ENCODE peak calls at places on chromosomes 4 and X, in four cellular contexts. S is tibial artery; J is right lobe of liver; O is CD8-positive, alpha-beta T cell. R is an unnamed sample.

GRCh38 chr4:35972814-35973213 is 271.5 kb downstream of the ARAP2 start:
- DNase-seq in S (no peak), J (no peak), O (no peak), R (no peak)

GRCh38 chr4:7747062-7747385 is 192.6 kb downstream of the AFAP1 start:
- DNase-seq in S (peak; percentile 45), J (peak; percentile 70), O (no peak), R (peak; percentile 34)

GRCh38 chr4:127425911-127426310 is 206.8 kb upstream of the INTU start:
- DNase-seq in S (no peak), J (no peak), O (no peak), R (no peak)

GRCh38 chrX:119605398-119605738 is 856 bp downstream of the NKRF start:
- DNase-seq in S (peak; percentile 23), J (peak; percentile 58), O (no peak), R (peak; percentile 20)

GRCh38 chr4:2250003-2250763 is 8.3 kb upstream of the HAUS3 start:
- DNase-seq in S (peak; percentile 8), J (no peak), O (no peak), R (no peak)

GRCh38 chr4:113292371-113293042 is 243.1 kb downstream of the ANK2 start:
- DNase-seq in S (peak; percentile 42), J (no peak), O (no peak), R (peak; percentile 40)

GRCh38 chr4:142567620-142568451 is 278.3 kb downstream of the INPP4B start:
- DNase-seq in S (no peak), J (no peak), O (no peak), R (no peak)

GRCh38 chr4:138616775-138617174 is 374.6 kb upstream of the SLC7A11 start:
- DNase-seq in S (no peak), J (no peak), O (no peak), R (no peak)

GRCh38 chr4:4843651-4844291 is 15.7 kb upstream of the MSX1 start:
- DNase-seq in S (no peak), J (no peak), O (no peak), R (no peak)

GRCh38 chr4:10129196-10130185 is 12.9 kb upstream of the WDR1 start:
- DNase-seq in S (peak; percentile 32), J (no peak), O (no peak), R (no peak)

GRCh38 chr4:174972911-174973310 is 54.8 kb downstream of the ADAM29 start:
- DNase-seq in S (no peak), J (no peak), O (no peak), R (no peak)

GRCh38 chr4:15765910-15766703 is 12.0 kb upstream of the CD38 start:
- DNase-seq in S (no peak), J (no peak), O (peak; percentile 56), R (no peak)

GRCh38 chrX:48792219-48792618 is 5.8 kb downstream of the GATA1 start:
- DNase-seq in S (no peak), J (no peak), O (no peak), R (no peak)

GRCh38 chr4:72569719-72570235 is 756 bp upstream of the ADAMTS3 start:
- DNase-seq in S (no peak), J (no peak), O (no peak), R (no peak)

GRCh38 chrX:46601283-46601682 is 27.7 kb downstream of the CHST7 start:
- DNase-seq in S (no peak), J (no peak), O (no peak), R (no peak)

GRCh38 chr4:148854203-148854602 is 412.0 kb upstream of the NR3C2 start:
- DNase-seq in S (no peak), J (no peak), O (no peak), R (no peak)

GRCh38 chr4:137310593-137311490 is 221.5 kb downstream of the PCDH18 start:
- DNase-seq in S (no peak), J (no peak), O (no peak), R (no peak)

GRCh38 chrX:152926279-152926678 is 28.4 kb downstream of the ZNF185 start:
- DNase-seq in S (no peak), J (peak; percentile 53), O (peak; percentile 46), R (no peak)

GRCh38 chrX:132023117-132023895 is at the start of gene STK26:
- DNase-seq in S (peak; percentile 58), J (peak; percentile 82), O (peak; percentile 82), R (peak; percentile 19)

GRCh38 chrX:141468940-141469339 is 115.6 kb downstream of the SPANXA1 start:
- DNase-seq in S (no peak), J (no peak), O (no peak), R (no peak)

GRCh38 chr4:149881744-149882143 is 66.1 kb upstream of the IQCM start:
- DNase-seq in S (no peak), J (no peak), O (no peak), R (no peak)

GRCh38 chr4:81606166-81606565 is 134.5 kb upstream of the RASGEF1B start:
- DNase-seq in S (no peak), J (no peak), O (no peak), R (no peak)

GRCh38 chrX:2928127-2928582 is 984 bp downstream of the ARSD start:
- DNase-seq in S (peak; percentile 35), J (peak; percentile 84), O (no peak), R (peak; percentile 34)

GRCh38 chrX:47217121-47217851 is 1.2 kb upstream of the CDK16 start:
- DNase-seq in S (peak; percentile 29), J (peak; percentile 59), O (peak; percentile 38), R (peak; percentile 30)

GRCh38 chr4:123477804-123478209 is 81.2 kb downstream of the SPRY1 start:
- DNase-seq in S (no peak), J (no peak), O (peak; percentile 84), R (peak; percentile 27)

GRCh38 chr4:40837094-40837870 is 87.5 kb downstream of the NSUN7 start:
- DNase-seq in S (no peak), J (no peak), O (no peak), R (peak; percentile 25)

GRCh38 chrX:143027262-143027661 is 1.5 kb downstream of the SPANXN4 start:
- DNase-seq in S (no peak), J (no peak), O (no peak), R (no peak)

GRCh38 chrX:131724292-131724691 is 180.4 kb downstream of the OR13H1 start:
- DNase-seq in S (no peak), J (no peak), O (no peak), R (no peak)

GRCh38 chrX:1751781-1752180 is 136.9 kb downstream of the ASMT start:
- DNase-seq in S (no peak), J (no peak), O (no peak), R (no peak)

GRCh38 chr4:182888894-182889293 is 28.3 kb downstream of the DCTD start:
- DNase-seq in S (no peak), J (no peak), O (no peak), R (no peak)

GRCh38 chr4:70356185-70356584 is 4.4 kb upstream of the SMR3A start:
- DNase-seq in S (no peak), J (no peak), O (no peak), R (no peak)

GRCh38 chr4:15912236-15912635 is 26.3 kb downstream of the FGFBP1 start:
- DNase-seq in S (no peak), J (no peak), O (no peak), R (no peak)

DNA sequence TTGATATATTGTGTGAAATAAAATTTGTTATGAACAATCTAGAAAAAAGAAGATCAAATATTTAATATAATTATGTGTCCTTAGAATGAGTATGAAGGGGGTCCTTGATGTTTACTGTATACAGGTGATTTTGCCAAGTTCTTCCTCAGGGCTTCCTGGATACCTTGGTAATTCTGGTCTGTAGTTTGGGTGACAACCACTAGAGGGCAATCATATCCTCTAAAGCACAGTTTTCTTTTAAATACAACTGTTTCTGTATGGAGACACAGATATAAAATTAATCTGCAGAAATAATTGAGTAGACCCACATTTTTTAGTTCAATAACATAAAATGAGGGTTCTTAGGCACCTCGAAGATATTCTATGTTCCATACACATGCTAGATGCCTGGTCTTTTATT is 157.7 kb downstream of the SPANXN1 start:
- DNase-seq in S (no peak), J (no peak), O (no peak), R (no peak)
- TF ChIP-seq CTCF in S (no peak), J (peak; percentile 42), O (no peak), R (peak; percentile 56)

GRCh38 chrX:107723501-107723900 is 52.1 kb downstream of the TSC22D3 start:
- DNase-seq in S (no peak), J (no peak), O (no peak), R (no peak)
- H3K4me1 ChIP-seq in S (peaks cover 17% of the 10 kb centered on the region), J (peaks cover 15% of the 10 kb centered on the region), O (no peaks in the 10 kb centered on the region), R (peaks cover 11% of the 10 kb centered on the region)

GRCh38 chr4:88040707-88041106 is 33.3 kb downstream of the PKD2 start:
- DNase-seq in S (no peak), J (no peak), O (no peak), R (no peak)
- H3K36me3 ChIP-seq in S (peaks cover 99% of the 10 kb centered on the region), J (no peaks in the 10 kb centered on the region), O (no peaks in the 10 kb centered on the region), R (peaks cover 100% of the 10 kb centered on the region)

DNA sequence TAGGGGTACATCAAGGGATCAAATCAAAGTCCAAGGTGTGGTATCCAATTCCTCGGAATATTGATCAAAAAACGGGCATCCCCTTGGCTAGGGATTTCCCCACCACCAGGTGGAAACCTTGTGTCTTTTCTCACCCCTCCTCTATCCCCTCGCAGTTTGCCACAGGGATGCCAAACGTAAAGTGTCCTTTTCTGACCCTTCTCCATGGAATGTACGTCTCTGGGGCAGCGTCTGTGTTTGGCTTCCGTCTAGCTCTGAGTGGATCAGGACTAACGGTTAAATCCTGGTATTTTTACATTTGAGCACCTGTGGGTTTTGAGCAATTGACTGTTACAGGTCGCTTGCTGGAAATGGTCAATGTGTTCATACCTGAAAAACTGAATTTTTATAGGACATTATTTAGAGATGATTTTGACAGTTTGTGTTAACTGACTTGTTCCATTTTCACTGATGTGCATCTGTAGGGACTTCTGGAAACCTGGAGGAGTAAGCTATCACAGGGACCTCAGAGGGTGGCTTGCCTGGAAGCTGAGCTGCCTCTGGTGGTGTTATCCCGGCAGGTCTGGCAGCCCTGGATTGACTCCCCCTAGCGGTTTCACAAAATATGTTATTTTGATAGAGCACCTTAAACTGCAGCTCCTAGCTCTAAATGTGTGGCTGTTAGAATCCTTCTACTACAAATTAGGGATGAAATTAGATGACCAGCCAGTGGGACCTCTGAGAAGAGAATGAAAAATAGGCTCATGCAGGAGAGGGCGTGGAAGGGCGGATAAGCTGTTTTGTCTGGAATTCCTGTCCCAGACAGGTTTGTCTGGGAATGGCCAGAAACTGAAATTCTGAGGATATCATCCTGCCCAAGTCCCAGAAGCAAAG is 8.8 kb upstream of the MGST2 start:
- DNase-seq in S (no peak), J (peak; percentile 63), O (peak; percentile 51), R (peak; percentile 41)
- TF ChIP-seq CTCF in S (peak; percentile 78), J (peak; percentile 77), O (peak; percentile 74), R (peak; percentile 84)

GRCh38 chrX:7074135-7074907 is 73.2 kb upstream of the STS start:
- DNase-seq in S (no peak), J (no peak), O (no peak), R (no peak)
- H3K4me1 ChIP-seq in S (no peaks in the 10 kb centered on the region), J (peaks cover 34% of the 10 kb centered on the region), O (peaks cover 14% of the 10 kb centered on the region), R (no peaks in the 10 kb centered on the region)